ENCODE peak calls at places on chromosomes 4 and X, in four cellular contexts. X is breast epithelium, A is transverse colon, G is K562. H is an unnamed sample.

GRCh38 chr4:58247792-58248191 is 1137.6 kb upstream of the IGFBP7 start:
- DNase-seq in X (no peak), A (no peak), G (no peak), H (no peak)

GRCh38 chrX:108516184-108516583 is 76.5 kb downstream of the COL4A5 start:
- DNase-seq in X (no peak), A (no peak), G (no peak), H (no peak)

GRCh38 chrX:105696870-105697269 is 125.5 kb upstream of the NRK start:
- DNase-seq in X (no peak), A (no peak), G (no peak), H (no peak)

GRCh38 chr4:73348185-73348584 is 55.9 kb upstream of the ALB start:
- DNase-seq in X (no peak), A (no peak), G (no peak), H (no peak)

GRCh38 chr4:160877087-160877790 is 1286.6 kb downstream of the FSTL5 start:
- DNase-seq in X (no peak), A (no peak), G (no peak), H (no peak)

GRCh38 chr4:2322801-2323200 is 60.9 kb upstream of the MXD4 start:
- DNase-seq in X (no peak), A (no peak), G (no peak), H (no peak)

GRCh38 chrX:13893826-13894225 is 76.9 kb upstream of the GPM6B start:
- DNase-seq in X (no peak), A (no peak), G (no peak), H (no peak)

GRCh38 chr4:6281436-6282144 is 11.9 kb downstream of the WFS1 start:
- DNase-seq in X (no peak), A (peak; percentile 20), G (no peak), H (no peak)

GRCh38 chrX:151825927-151826471 is 86.7 kb upstream of the MAGEA4 start:
- DNase-seq in X (no peak), A (no peak), G (no peak), H (no peak)

GRCh38 chr4:148443550-148444295 is 1.5 kb upstream of the NR3C2 start:
- DNase-seq in X (peak; percentile 36), A (peak; percentile 40), G (no peak), H (no peak)

GRCh38 chr4:42845586-42845985 is 46.9 kb upstream of the GRXCR1 start:
- DNase-seq in X (no peak), A (no peak), G (no peak), H (no peak)

GRCh38 chr4:36088542-36088941 is 155.8 kb downstream of the ARAP2 start:
- DNase-seq in X (no peak), A (no peak), G (no peak), H (no peak)

GRCh38 chr4:145315828-145316227 is 135.4 kb upstream of the OTUD4 start:
- DNase-seq in X (no peak), A (no peak), G (no peak), H (no peak)

GRCh38 chr4:110629214-110629754 is 6.4 kb upstream of the PITX2 start:
- DNase-seq in X (no peak), A (no peak), G (no peak), H (peak; percentile 71)

GRCh38 chr4:189613202-189613601 is 327.5 kb upstream of the FRG1 start:
- DNase-seq in X (no peak), A (no peak), G (no peak), H (no peak)

GRCh38 chrX:123698979-123699378 is 33.9 kb downstream of the THOC2 start:
- DNase-seq in X (no peak), A (no peak), G (no peak), H (no peak)

GRCh38 chr4:174496631-174497442 is 25.5 kb downstream of the HPGD start:
- DNase-seq in X (no peak), A (peak; percentile 81), G (no peak), H (no peak)

GRCh38 chrX:107743995-107744394 is 31.6 kb downstream of the TSC22D3 start:
- DNase-seq in X (no peak), A (no peak), G (no peak), H (no peak)

GRCh38 chr4:99947190-99947578 is 766 bp upstream of the DNAJB14 start:
- DNase-seq in X (no peak), A (no peak), G (no peak), H (no peak)

GRCh38 chrX:133649659-133650058 is 234.4 kb upstream of the GPC4 start:
- DNase-seq in X (no peak), A (no peak), G (no peak), H (no peak)

GRCh38 chr4:1577818-1578217 is 106.3 kb downstream of the FAM53A start:
- DNase-seq in X (no peak), A (no peak), G (no peak), H (peak; percentile 70)

GRCh38 chrX:9729161-9729885 is 36.3 kb downstream of the GPR143 start:
- DNase-seq in X (no peak), A (no peak), G (no peak), H (no peak)

GRCh38 chrX:150517303-150517896 is 51.0 kb upstream of the MTM1 start:
- DNase-seq in X (no peak), A (no peak), G (no peak), H (no peak)

DNA sequence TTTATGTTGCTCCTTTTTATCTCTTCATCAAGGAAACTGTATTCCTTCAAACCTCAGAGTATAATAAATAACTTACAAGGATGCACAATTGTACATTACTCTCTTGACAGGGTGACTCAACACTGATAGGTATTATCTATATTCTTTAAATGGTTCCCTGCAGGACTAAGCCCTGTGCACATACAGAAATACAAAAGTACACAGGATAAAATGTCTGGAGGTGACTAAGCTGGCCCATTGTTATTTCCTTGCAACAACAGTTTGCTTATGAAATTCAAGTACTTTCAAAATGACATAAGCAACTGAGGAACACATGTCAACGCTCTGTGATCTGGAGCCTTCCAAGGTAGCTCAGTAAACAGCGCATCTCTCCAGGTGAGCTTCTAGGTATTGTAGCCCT is 83.8 kb upstream of the RPL34 start:
- DNase-seq in X (no peak), A (no peak), G (no peak), H (no peak)
- TF ChIP-seq POLR2AphosphoS5 in X (no peak), A (no peak), G (no peak), H (no peak)

DNA sequence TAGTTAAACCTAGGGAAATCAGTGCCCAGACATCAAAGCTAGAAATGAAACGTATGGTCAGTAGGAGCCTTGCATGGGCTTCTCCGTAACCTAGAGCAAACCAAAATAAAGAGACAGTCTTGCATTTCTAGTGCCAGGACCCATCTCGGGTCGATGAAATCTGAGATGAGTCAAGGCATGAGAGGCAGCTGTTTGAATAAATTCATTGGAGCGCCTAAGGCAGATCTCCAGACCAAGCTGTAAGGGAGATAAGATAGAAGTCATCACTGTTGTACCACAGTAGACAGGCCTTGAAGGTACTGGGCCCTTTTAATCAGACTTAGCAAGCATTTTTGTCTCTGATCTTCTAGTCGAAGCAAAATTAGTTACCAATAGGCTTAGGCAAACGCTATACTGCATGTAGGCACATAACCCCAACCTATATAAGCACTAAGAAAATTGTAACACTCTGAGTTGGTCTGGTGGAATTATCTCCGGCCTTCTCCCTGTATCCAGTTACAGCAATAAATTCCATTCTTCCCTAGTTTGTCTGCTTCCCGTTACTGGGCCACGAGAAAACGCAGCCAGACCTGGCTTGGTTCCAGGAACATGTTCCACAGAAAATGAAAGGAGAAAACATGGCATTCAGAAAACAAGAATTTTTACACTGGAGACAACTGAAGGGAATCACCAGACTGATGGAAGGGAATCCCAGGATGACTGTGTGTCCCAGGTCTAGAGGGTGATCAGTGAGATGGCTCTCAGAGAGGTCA is 21.1 kb upstream of the PAPSS1 start:
- DNase-seq in X (peak; percentile 22), A (peak; percentile 21), G (no peak), H (no peak)
- TF ChIP-seq POLR2AphosphoS5 in X (no peak), A (no peak), G (no peak), H (no peak)

GRCh38 chr4:84965558-84966381 is 720 bp downstream of the WDFY3 start:
- DNase-seq in X (peak; percentile 20), A (peak; percentile 34), G (peak; percentile 57), H (peak; percentile 92)
- TF ChIP-seq POLR2AphosphoS5 in X (no peak), A (no peak), G (no peak), H (no peak)

GRCh38 chr4:85573270-85573669 is 98.3 kb downstream of the ARHGAP24 start:
- DNase-seq in X (no peak), A (no peak), G (no peak), H (no peak)
- TF ChIP-seq POLR2AphosphoS5 in X (no peak), A (no peak), G (no peak), H (no peak)

DNA sequence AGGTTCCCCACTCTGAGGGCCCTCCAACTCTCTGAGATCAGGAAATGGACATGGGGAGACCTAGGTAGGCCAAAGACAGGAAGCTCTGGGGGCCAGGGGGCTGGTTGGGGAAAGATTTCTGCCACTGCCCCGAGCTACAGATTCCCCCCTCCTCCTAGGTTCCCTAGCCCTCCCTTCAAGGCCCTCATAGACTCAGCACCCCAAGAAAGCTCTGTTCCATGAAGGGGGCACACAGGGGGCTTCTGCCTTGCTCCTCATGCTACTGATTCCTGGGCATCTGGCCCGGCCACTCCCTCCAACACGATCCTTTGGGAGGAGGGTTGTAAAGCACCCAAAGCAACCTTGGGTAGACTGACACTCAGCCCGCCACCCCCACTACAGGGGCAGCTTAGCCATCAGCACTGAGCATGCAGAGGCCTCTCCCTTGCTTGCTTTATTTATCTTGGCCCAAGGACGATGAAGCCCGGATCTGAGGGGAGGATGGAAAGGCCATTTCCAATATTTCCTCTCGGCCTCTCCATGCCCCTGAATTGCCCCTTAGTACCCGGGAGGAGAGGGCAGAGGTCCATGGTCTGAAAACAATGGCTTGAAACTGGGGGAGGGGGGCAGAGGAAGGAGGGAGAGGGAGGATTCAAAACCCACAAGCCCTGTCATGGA is 146.7 kb downstream of the PJA1 start:
- DNase-seq in X (no peak), A (no peak), G (no peak), H (no peak)
- TF ChIP-seq POLR2AphosphoS5 in X (no peak), A (no peak), G (no peak), H (no peak)

GRCh38 chr4:38820329-38821061 is 15.9 kb upstream of the TLR1 start:
- DNase-seq in X (no peak), A (no peak), G (no peak), H (no peak)
- TF ChIP-seq POLR2AphosphoS5 in X (no peak), A (no peak), G (no peak), H (no peak)

DNA sequence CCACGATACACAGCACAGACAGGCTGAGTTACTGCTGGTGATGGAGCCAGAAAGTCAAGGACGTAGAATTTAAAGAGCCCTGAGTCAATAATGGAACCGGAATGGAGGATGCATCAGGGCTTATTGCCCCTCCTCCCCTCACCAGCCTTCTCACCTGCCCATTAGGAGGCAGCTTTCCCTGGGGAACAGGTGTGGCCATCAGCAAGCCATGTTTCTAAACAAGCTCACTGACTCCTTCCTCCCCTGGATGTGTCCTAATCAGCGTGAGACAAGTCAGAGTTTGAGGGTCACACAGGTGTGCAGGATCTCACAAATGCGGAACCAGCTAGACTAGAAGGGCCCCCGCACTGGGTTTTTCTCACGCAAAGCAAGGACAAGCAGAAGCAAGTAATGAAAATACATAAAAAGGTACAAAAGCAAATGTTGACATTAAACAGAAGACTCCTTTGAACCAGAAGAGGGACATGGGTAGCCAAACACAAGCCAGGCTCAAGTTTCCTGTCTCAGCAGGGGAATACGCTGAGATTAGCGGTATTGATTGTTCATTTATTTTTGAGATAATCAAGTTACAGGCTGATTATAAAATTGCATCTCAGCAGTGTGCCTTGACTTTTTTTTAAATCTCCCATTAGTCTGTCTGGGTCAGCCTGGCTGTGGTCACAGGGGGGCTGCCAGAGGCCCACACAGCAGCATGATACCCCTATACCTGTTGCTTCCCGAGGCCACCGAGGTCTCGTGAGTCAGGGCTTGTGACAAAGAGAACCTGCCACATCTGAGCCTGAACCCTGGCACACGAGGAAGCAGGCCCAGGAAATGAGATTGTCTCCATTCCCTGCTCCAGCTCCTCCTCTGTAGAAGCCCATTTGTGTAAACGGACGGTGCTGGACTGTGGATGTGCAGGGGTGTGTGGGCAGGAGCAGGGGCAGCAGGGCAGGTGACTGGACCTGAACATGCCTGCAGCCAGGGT is 37.4 kb downstream of the CCKAR start:
- DNase-seq in X (no peak), A (no peak), G (no peak), H (peak; percentile 13)
- TF ChIP-seq POLR2AphosphoS5 in X (no peak), A (no peak), G (no peak), H (no peak)

H was measured in upper lobe of left lung.